ENCODE peak calls at places on chromosomes 12 and 14, in seven cellular contexts. E is PC-9, W is T-helper 2 cell, Z is NCI-H524, P is transverse colon, H is Right ventricle myocardium superior, M is hypothalamus. B is an unnamed sample.

GRCh38 chr14:39365354-39365753 is 66.9 kb downstream of the FBXO33 start:
- DNase-seq in H (no peak), P (no peak), Z (no peak), W (no peak), E (no peak), M (no peak), B (no peak)

GRCh38 chr12:76633415-76633814 is 73.8 kb upstream of the OSBPL8 start:
- DNase-seq in H (no peak), E (no peak), M (no peak), Z (peak; percentile 24), W (no peak), P (no peak), B (no peak)

GRCh38 chr14:44271006-44271405 is 236.1 kb downstream of the FSCB start:
- DNase-seq in W (no peak), M (no peak), Z (no peak), P (no peak), E (no peak), H (no peak), B (no peak)

GRCh38 chr14:24329736-24330135 is 5.1 kb downstream of the ADCY4 start:
- DNase-seq in W (no peak), H (peak; percentile 80), M (no peak), P (peak; percentile 69), E (no peak), Z (no peak), B (no peak)

GRCh38 chr12:105502426-105502930 is 172.0 kb downstream of the C12orf75 start:
- DNase-seq in Z (no peak), W (no peak), P (no peak), E (no peak), M (no peak), H (no peak), B (no peak)

GRCh38 chr12:87687362-87687761 is 341.8 kb downstream of the C12orf50 start:
- DNase-seq in H (no peak), Z (no peak), W (no peak), E (peak; percentile 3), M (no peak), P (no peak), B (no peak)

GRCh38 chr12:54025507-54026393 is 2.5 kb upstream of the HOXC6 start:
- DNase-seq in E (no peak), P (no peak), H (no peak), M (no peak), Z (no peak), W (no peak), B (no peak)

GRCh38 chr14:93548102-93548843 is 117.5 kb downstream of the UNC79 start:
- DNase-seq in P (no peak), M (no peak), E (no peak), Z (no peak), H (no peak), W (no peak), B (no peak)

GRCh38 chr12:10101648-10102220 is 2.9 kb upstream of the CLEC1A start:
- DNase-seq in P (no peak), Z (no peak), M (no peak), W (no peak), H (no peak), E (no peak), B (no peak)

GRCh38 chr14:99296517-99296916 is 24.5 kb upstream of the BCL11B start:
- DNase-seq in E (no peak), M (no peak), Z (no peak), P (no peak), H (no peak), W (no peak), B (no peak)

GRCh38 chr14:35147186-35147585 is 24.8 kb downstream of the PRORP start:
- DNase-seq in W (no peak), H (no peak), P (no peak), M (no peak), Z (no peak), E (no peak), B (no peak)

GRCh38 chr14:93005135-93005813 is 82.3 kb downstream of the CHGA start:
- DNase-seq in E (no peak), H (no peak), Z (no peak), M (no peak), P (no peak), W (no peak), B (peak; percentile 64)

GRCh38 chr12:94074970-94075695 is 73.2 kb upstream of the PLXNC1 start:
- DNase-seq in P (peak; percentile 35), M (peak; percentile 1), H (peak; percentile 75), Z (peak; percentile 53), W (no peak), E (no peak), B (peak; percentile 33)

GRCh38 chr14:62378057-62378456 is 615.8 kb downstream of the SNAPC1 start:
- DNase-seq in H (no peak), W (no peak), P (no peak), E (no peak), M (no peak), Z (no peak), B (no peak)

GRCh38 chr14:88036422-88036821 is 31.5 kb downstream of the GPR65 start:
- DNase-seq in W (no peak), E (no peak), H (no peak), M (no peak), Z (no peak), P (no peak), B (no peak)

GRCh38 chr12:62898568-62898967 is 36.4 kb downstream of the PPM1H start:
- DNase-seq in E (no peak), M (no peak), Z (no peak), P (no peak), W (no peak), H (no peak), B (no peak)

GRCh38 chr14:23881292-23881691 is 72.3 kb upstream of the DHRS4 start:
- DNase-seq in P (no peak), M (no peak), W (no peak), H (no peak), E (no peak), Z (no peak), B (no peak)

GRCh38 chr12:90037740-90038139 is 329.1 kb upstream of the ATP2B1 start:
- DNase-seq in Z (no peak), E (no peak), P (no peak), W (no peak), M (no peak), H (no peak), B (no peak)

GRCh38 chr14:58353516-58354299 is 42.0 kb upstream of the TOMM20L start:
- DNase-seq in E (no peak), W (no peak), P (no peak), M (no peak), Z (no peak), H (no peak), B (no peak)

GRCh38 chr12:68236421-68237059 is 10.9 kb upstream of the IL26 start:
- DNase-seq in M (no peak), Z (no peak), P (no peak), E (no peak), W (peak; percentile 7), H (no peak), B (peak; percentile 50)

B was measured in COR-L47.